ENCODE peak calls at places on chromosomes 7 and 10, in six cellular contexts. V is H9, W is neuronal stem cell, T is mesenchymal stem cell, C is IMR-90, A is H1. I is an unnamed sample.

GRCh38 chr7:132276986-132277716 is 299.1 kb downstream of the PLXNA4 start:
- DNase-seq in V (no peak), W (no peak), T (peak), C (peak), A (no peak), I (no peak)

GRCh38 chr10:125156739-125157472 is 3.5 kb downstream of the CTBP2 start:
- DNase-seq in V (no peak), W (no peak), T (no peak), C (no peak), A (no peak), I (no peak)

GRCh38 chr7:112497481-112497880 is 16.7 kb downstream of the LSMEM1 start:
- DNase-seq in V (no peak), W (no peak), T (no peak), C (no peak), A (no peak), I (peak)

GRCh38 chr7:131843862-131844261 is 287.4 kb upstream of the PODXL start:
- DNase-seq in V (no peak), W (no peak), T (peak), C (peak), A (no peak), I (no peak)

GRCh38 chr7:139588632-139589031 is 65.1 kb downstream of the CLEC2L start:
- DNase-seq in V (no peak), W (no peak), T (peak), C (peak), A (no peak), I (peak)

GRCh38 chr7:129835436-129836020 is 117.2 kb downstream of the UBE2H start:
- DNase-seq in V (no peak), W (no peak), T (no peak), C (no peak), A (no peak), I (no peak)

GRCh38 chr7:111400088-111400487 is 162.2 kb downstream of the IMMP2L start:
- DNase-seq in V (no peak), W (no peak), T (no peak), C (no peak), A (no peak), I (no peak)

GRCh38 chr7:12674861-12675260 is 12.6 kb upstream of the ARL4A start:
- DNase-seq in V (peak), W (no peak), T (peak), C (peak), A (no peak), I (peak)

GRCh38 chr10:72239409-72239808 is 23.3 kb upstream of the ASCC1 start:
- DNase-seq in V (no peak), W (no peak), T (peak), C (no peak), A (no peak), I (no peak)

GRCh38 chr10:133358162-133358919 is 522 bp upstream of the FUOM start:
- DNase-seq in V (no peak), W (no peak), T (no peak), C (no peak), A (no peak), I (no peak)
- H3K9ac ChIP-seq in V (no peak), W (no peak), T (no peak), C (no peak), A (no peak), I (no peak)

GRCh38 chr10:4848341-4849041 is 22.5 kb downstream of the AKR1E2 start:
- DNase-seq in V (no peak), W (no peak), T (peak), C (no peak), A (no peak), I (no peak)
- H2BK15ac ChIP-seq in V (no peak), W (no peak), T (no peak), C (peak), A (no peak), I (no peak)

GRCh38 chr10:99781734-99782429 is 558 bp upstream of the ABCC2 start:
- DNase-seq in V (no peak), W (no peak), T (no peak), C (no peak), A (no peak), I (no peak)

GRCh38 chr10:99775850-99776249 is 6.6 kb upstream of the ABCC2 start:
- DNase-seq in V (no peak), W (no peak), T (peak), C (peak), A (no peak), I (no peak)

GRCh38 chr10:99782447-99783286 is at the start of gene ABCC2:
- DNase-seq in V (no peak), W (no peak), T (no peak), C (no peak), A (no peak), I (no peak)

GRCh38 chr10:99777918-99778716 is 4.3 kb upstream of the ABCC2 start:
- DNase-seq in V (peak), W (no peak), T (peak), C (no peak), A (no peak), I (peak)

GRCh38 chr10:99779335-99779734 is 3.1 kb upstream of the ABCC2 start:
- DNase-seq in V (no peak), W (no peak), T (peak), C (peak), A (no peak), I (no peak)
- H3K9ac ChIP-seq in V (no peak), W (no peak), T (peak), C (peak), A (no peak), I (no peak)

GRCh38 chr10:98472171-98472570 is 25.4 kb upstream of the HPS1 start:
- DNase-seq in V (no peak), W (peak), T (peak), C (no peak), A (no peak), I (no peak)
- H2BK15ac ChIP-seq in V (no peak), W (no peak), T (no peak), C (no peak), A (no peak), I (no peak)

GRCh38 chr7:34075543-34075942 is 170.2 kb downstream of the BMPER start:
- DNase-seq in V (no peak), W (no peak), T (no peak), C (no peak), A (no peak), I (no peak)
- H3K9ac ChIP-seq in V (no peak), W (no peak), T (peak), C (no peak), A (no peak), I (no peak)

DNA sequence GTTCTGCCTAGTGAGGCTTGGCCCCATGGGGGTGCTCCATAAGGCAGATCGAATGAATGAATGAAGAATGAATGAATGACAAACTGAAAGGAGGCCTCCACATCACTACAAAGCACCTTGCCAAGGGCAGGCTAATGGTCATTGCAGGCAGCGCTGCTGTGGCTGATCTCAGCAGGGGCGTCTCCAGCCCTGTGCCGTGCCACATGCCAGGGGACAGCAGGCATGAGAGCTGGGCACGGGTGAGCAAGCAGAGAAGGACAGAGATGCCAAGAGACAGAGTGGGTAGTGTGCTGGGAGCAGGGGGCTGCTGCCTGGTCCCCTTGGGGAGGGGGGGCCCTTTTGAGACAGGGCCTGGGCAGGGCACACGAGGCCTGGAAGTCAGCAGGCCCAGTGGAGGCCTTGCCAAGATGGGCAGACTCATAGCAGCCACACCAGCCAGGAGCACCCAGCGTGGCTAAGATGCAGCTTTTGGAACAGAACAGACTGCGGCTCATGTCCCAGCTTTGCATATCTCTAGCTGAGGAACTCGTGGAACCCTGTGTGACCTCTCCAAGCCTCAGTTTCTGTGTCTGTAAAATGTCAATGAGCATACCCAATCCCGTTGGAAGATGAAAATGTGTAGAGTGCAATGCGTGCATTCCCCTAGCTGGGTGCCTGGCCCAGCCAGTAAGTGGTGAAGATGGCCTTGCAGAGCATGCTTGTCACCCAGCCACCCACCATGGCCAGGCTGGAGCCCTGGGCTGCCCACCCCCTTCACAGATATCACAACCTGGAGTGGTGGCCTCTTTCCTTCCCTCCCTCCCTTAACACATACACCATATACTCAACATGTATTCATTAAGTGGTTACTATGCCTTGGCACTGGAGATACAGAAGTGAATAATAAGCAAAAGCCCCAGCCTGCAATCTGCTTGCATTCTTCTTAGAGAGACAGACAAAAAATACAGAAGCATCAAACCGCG is 61.1 kb upstream of the LRRC18 start:
- DNase-seq in V (no peak), W (no peak), T (no peak), C (no peak), A (no peak), I (no peak)
- H2BK15ac ChIP-seq in V (no peak), W (no peak), T (no peak), C (no peak), A (no peak), I (no peak)

GRCh38 chr7:150371131-150371995 is 2.7 kb downstream of the REPIN1 start:
- DNase-seq in V (peak), W (no peak), T (no peak), C (no peak), A (no peak), I (no peak)
- H3K9ac ChIP-seq in V (no peak), W (no peak), T (peak), C (peak), A (no peak), I (no peak)